ENCODE peak calls at places on chromosomes 16 and 17, in five cellular contexts. One of them, this sample, is unnamed.

GRCh38 chr17:74742153-74742515 is 5.1 kb downstream of the RAB37 start:
- DNase-seq in fibroblast of pulmonary artery: peak
- DNase-seq in MCF 10A: no peak
- DNase-seq in tibial artery: no peak
- DNase-seq in PC-3: peak
- DNase-seq in this sample: no peak

GRCh38 chr17:8071496-8071895 is 16.0 kb downstream of the ALOX12B start:
- DNase-seq in PC-3: no peak
- DNase-seq in fibroblast of pulmonary artery: no peak
- DNase-seq in MCF 10A: no peak
- DNase-seq in tibial artery: no peak
- DNase-seq in this sample: no peak

GRCh38 chr17:48724241-48725004 is 1.4 kb downstream of the PRAC2 start:
- DNase-seq in tibial artery: peak
- DNase-seq in fibroblast of pulmonary artery: peak
- DNase-seq in MCF 10A: peak
- DNase-seq in PC-3: peak
- DNase-seq in this sample: peak

GRCh38 chr16:7581175-7581574 is 248.5 kb downstream of the RBFOX1 start:
- DNase-seq in MCF 10A: no peak
- DNase-seq in PC-3: no peak
- DNase-seq in fibroblast of pulmonary artery: no peak
- DNase-seq in tibial artery: no peak
- DNase-seq in this sample: no peak

GRCh38 chr16:88523381-88524159 is 46.6 kb upstream of the ZC3H18 start:
- DNase-seq in MCF 10A: no peak
- DNase-seq in tibial artery: no peak
- DNase-seq in fibroblast of pulmonary artery: no peak
- DNase-seq in PC-3: no peak
- DNase-seq in this sample: no peak

GRCh38 chr17:5785343-5785742 is 201.0 kb upstream of the NLRP1 start:
- DNase-seq in MCF 10A: peak
- DNase-seq in tibial artery: no peak
- DNase-seq in PC-3: peak
- DNase-seq in fibroblast of pulmonary artery: peak
- DNase-seq in this sample: peak

GRCh38 chr16:16083421-16084156 is 134.2 kb downstream of the ABCC1 start:
- DNase-seq in MCF 10A: peak
- DNase-seq in tibial artery: no peak
- DNase-seq in fibroblast of pulmonary artery: peak
- DNase-seq in PC-3: peak
- DNase-seq in this sample: peak

GRCh38 chr16:57245472-57246113 is 534 bp downstream of the ARL2BP start:
- DNase-seq in MCF 10A: no peak
- DNase-seq in fibroblast of pulmonary artery: peak
- DNase-seq in PC-3: peak
- DNase-seq in tibial artery: peak
- DNase-seq in this sample: no peak

GRCh38 chr17:47120521-47121095 is 68.5 kb downstream of the CDC27 start:
- DNase-seq in tibial artery: no peak
- DNase-seq in MCF 10A: no peak
- DNase-seq in fibroblast of pulmonary artery: no peak
- DNase-seq in PC-3: no peak
- DNase-seq in this sample: peak

GRCh38 chr16:5036228-5037156 is 2.8 kb upstream of the NAGPA start:
- DNase-seq in MCF 10A: no peak
- DNase-seq in fibroblast of pulmonary artery: peak
- DNase-seq in PC-3: no peak
- DNase-seq in tibial artery: no peak
- DNase-seq in this sample: peak

GRCh38 chr16:50781043-50781442 is 39.2 kb downstream of the CYLD start:
- DNase-seq in MCF 10A: no peak
- DNase-seq in PC-3: peak
- DNase-seq in tibial artery: no peak
- DNase-seq in fibroblast of pulmonary artery: no peak
- DNase-seq in this sample: no peak

GRCh38 chr16:8398548-8398947 is 191.8 kb downstream of the TMEM114 start:
- DNase-seq in fibroblast of pulmonary artery: no peak
- DNase-seq in tibial artery: no peak
- DNase-seq in PC-3: no peak
- DNase-seq in MCF 10A: no peak
- DNase-seq in this sample: no peak

GRCh38 chr17:82241926-82242697 is 13.3 kb downstream of the SLC16A3 start:
- DNase-seq in PC-3: peak
- DNase-seq in MCF 10A: peak
- DNase-seq in tibial artery: no peak
- DNase-seq in fibroblast of pulmonary artery: no peak
- DNase-seq in this sample: peak

GRCh38 chr17:55527520-55528118 is 16.4 kb upstream of the SMIM36 start:
- DNase-seq in MCF 10A: peak
- DNase-seq in PC-3: peak
- DNase-seq in tibial artery: peak
- DNase-seq in fibroblast of pulmonary artery: peak
- DNase-seq in this sample: peak

GRCh38 chr17:43891851-43892671 is 15.3 kb downstream of the MPP2 start:
- DNase-seq in MCF 10A: no peak
- DNase-seq in fibroblast of pulmonary artery: no peak
- DNase-seq in PC-3: no peak
- DNase-seq in tibial artery: no peak
- DNase-seq in this sample: no peak

GRCh38 chr17:76027159-76027839 is at the start of gene EVPL:
- DNase-seq in PC-3: peak
- DNase-seq in fibroblast of pulmonary artery: no peak
- DNase-seq in tibial artery: no peak
- DNase-seq in MCF 10A: peak
- DNase-seq in this sample: peak

GRCh38 chr17:77959216-77959925 is 868 bp downstream of the TNRC6C start:
- DNase-seq in tibial artery: no peak
- DNase-seq in fibroblast of pulmonary artery: no peak
- DNase-seq in MCF 10A: no peak
- DNase-seq in PC-3: no peak
- DNase-seq in this sample: peak

GRCh38 chr17:6683081-6683684 is 30.0 kb downstream of the SLC13A5 start:
- DNase-seq in fibroblast of pulmonary artery: no peak
- DNase-seq in PC-3: no peak
- DNase-seq in tibial artery: no peak
- DNase-seq in MCF 10A: no peak
- DNase-seq in this sample: no peak

GRCh38 chr17:74776044-74776962 is at the start of gene NAT9:
- DNase-seq in PC-3: peak
- DNase-seq in tibial artery: peak
- DNase-seq in MCF 10A: peak
- DNase-seq in fibroblast of pulmonary artery: peak
- DNase-seq in this sample: peak

DNA sequence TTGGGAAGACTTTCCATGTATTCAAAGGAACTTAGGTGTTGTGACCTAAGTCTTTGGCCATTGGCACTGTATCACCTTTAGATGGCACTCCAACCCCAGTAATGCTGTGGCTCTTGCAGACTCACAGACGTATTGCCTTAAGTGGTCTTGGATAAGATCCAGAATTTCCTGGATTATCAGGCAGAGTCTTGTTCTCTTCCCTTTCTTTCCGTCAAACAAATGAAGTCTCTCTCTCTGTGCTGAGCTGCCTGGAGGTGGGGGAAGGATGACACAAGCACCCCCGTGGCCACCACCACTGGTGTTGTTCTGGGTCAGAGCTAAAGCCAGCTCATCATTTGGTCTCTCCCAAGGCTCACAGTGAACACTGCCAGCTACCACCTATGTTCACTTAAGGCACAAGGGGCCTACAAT is 789.9 kb upstream of the KIF2B start:
- DNase-seq in PC-3: peak
- DNase-seq in fibroblast of pulmonary artery: peak
- DNase-seq in MCF 10A: peak
- DNase-seq in tibial artery: no peak
- DNase-seq in this sample: peak
- TF ChIP-seq CTCF in PC-3: peak
- TF ChIP-seq CTCF in fibroblast of pulmonary artery: peak
- TF ChIP-seq CTCF in MCF 10A: peak
- TF ChIP-seq CTCF in tibial artery: no peak
- TF ChIP-seq CTCF in this sample: peak

GRCh38 chr17:59859444-59860025 is 33.2 kb downstream of the TUBD1 start:
- DNase-seq in fibroblast of pulmonary artery: peak
- DNase-seq in tibial artery: no peak
- DNase-seq in PC-3: peak
- DNase-seq in MCF 10A: peak
- DNase-seq in this sample: peak
- TF ChIP-seq CTCF in fibroblast of pulmonary artery: peak
- TF ChIP-seq CTCF in tibial artery: peak
- TF ChIP-seq CTCF in PC-3: peak
- TF ChIP-seq CTCF in MCF 10A: peak
- TF ChIP-seq CTCF in this sample: peak

GRCh38 chr16:24577167-24577566 is 37.8 kb downstream of the RBBP6 start:
- DNase-seq in fibroblast of pulmonary artery: peak
- DNase-seq in tibial artery: no peak
- DNase-seq in PC-3: no peak
- DNase-seq in MCF 10A: no peak
- DNase-seq in this sample: peak

GRCh38 chr16:24583494-24583893 is 44.1 kb downstream of the RBBP6 start:
- DNase-seq in tibial artery: no peak
- DNase-seq in fibroblast of pulmonary artery: no peak
- DNase-seq in PC-3: no peak
- DNase-seq in MCF 10A: no peak
- DNase-seq in this sample: no peak

GRCh38 chr16:24580665-24581064 is 41.3 kb downstream of the RBBP6 start:
- DNase-seq in tibial artery: no peak
- DNase-seq in fibroblast of pulmonary artery: peak
- DNase-seq in MCF 10A: peak
- DNase-seq in PC-3: peak
- DNase-seq in this sample: peak
- TF ChIP-seq CTCF in tibial artery: peak
- TF ChIP-seq CTCF in fibroblast of pulmonary artery: peak
- TF ChIP-seq CTCF in MCF 10A: peak
- TF ChIP-seq CTCF in PC-3: peak
- TF ChIP-seq CTCF in this sample: peak

GRCh38 chr17:81130385-81131288 is 34.7 kb upstream of the PVALEF start:
- DNase-seq in fibroblast of pulmonary artery: no peak
- DNase-seq in tibial artery: no peak
- DNase-seq in PC-3: no peak
- DNase-seq in MCF 10A: no peak
- DNase-seq in this sample: no peak

GRCh38 chr17:81128774-81129173 is 36.5 kb upstream of the PVALEF start:
- DNase-seq in tibial artery: no peak
- DNase-seq in PC-3: no peak
- DNase-seq in MCF 10A: no peak
- DNase-seq in fibroblast of pulmonary artery: no peak
- DNase-seq in this sample: no peak

GRCh38 chr17:81129711-81130367 is 35.5 kb upstream of the PVALEF start:
- DNase-seq in PC-3: no peak
- DNase-seq in MCF 10A: no peak
- DNase-seq in tibial artery: no peak
- DNase-seq in fibroblast of pulmonary artery: no peak
- DNase-seq in this sample: no peak

GRCh38 chr17:81128338-81128737 is 37.0 kb upstream of the PVALEF start:
- DNase-seq in fibroblast of pulmonary artery: no peak
- DNase-seq in PC-3: no peak
- DNase-seq in tibial artery: no peak
- DNase-seq in MCF 10A: no peak
- DNase-seq in this sample: no peak

DNA sequence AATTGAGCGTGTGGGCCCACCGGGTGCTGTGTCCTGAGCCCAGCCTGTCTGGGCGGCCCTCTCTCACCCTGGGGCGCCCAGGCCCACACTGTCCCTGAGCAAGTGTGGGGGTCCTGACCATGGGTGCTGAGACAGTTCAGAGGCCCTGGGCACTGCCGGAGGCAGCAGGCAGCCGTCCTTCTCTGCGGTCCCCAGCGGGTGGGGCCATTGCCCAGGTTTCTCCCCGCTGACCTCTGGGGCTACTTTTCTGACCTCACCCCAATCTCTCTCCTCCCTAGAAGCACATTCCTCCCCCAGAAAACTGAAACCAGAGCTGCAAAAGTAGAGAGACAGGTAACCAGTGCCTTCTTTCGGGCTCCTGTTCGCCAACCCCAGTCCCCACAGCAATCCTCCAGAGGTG is 36.0 kb upstream of the PVALEF start:
- DNase-seq in PC-3: no peak
- DNase-seq in fibroblast of pulmonary artery: no peak
- DNase-seq in tibial artery: no peak
- DNase-seq in MCF 10A: no peak
- DNase-seq in this sample: no peak
- TF ChIP-seq CTCF in PC-3: peak
- TF ChIP-seq CTCF in fibroblast of pulmonary artery: no peak
- TF ChIP-seq CTCF in tibial artery: no peak
- TF ChIP-seq CTCF in MCF 10A: peak
- TF ChIP-seq CTCF in this sample: no peak

GRCh38 chr16:81585785-81586184 is 141.2 kb downstream of the CMIP start:
- DNase-seq in fibroblast of pulmonary artery: no peak
- DNase-seq in MCF 10A: peak
- DNase-seq in tibial artery: no peak
- DNase-seq in PC-3: peak
- DNase-seq in this sample: no peak
- TF ChIP-seq CTCF in fibroblast of pulmonary artery: peak
- TF ChIP-seq CTCF in MCF 10A: no peak
- TF ChIP-seq CTCF in tibial artery: no peak
- TF ChIP-seq CTCF in PC-3: peak
- TF ChIP-seq CTCF in this sample: peak

DNA sequence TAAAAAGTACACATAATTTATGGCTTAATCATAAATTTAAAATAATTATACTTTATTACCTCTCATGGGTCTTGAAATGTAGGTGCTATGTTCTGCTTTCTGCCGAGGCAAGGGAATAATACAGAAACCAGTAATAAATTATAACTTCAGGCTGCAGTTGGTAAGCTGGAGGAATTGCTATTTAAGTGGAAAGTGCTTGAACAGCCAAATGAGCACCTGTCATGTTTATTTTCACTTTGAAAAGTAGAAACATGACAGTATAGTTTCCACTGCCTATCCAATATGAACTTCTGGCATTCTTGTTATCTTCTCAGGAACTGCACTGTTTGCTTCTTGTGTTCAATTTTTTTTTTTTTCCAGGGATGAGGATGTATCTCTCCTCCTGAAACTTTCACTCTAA is 146.0 kb downstream of the FTO start:
- DNase-seq in tibial artery: no peak
- DNase-seq in PC-3: no peak
- DNase-seq in fibroblast of pulmonary artery: no peak
- DNase-seq in MCF 10A: no peak
- DNase-seq in this sample: no peak
- TF ChIP-seq CTCF in tibial artery: no peak
- TF ChIP-seq CTCF in PC-3: no peak
- TF ChIP-seq CTCF in fibroblast of pulmonary artery: no peak
- TF ChIP-seq CTCF in MCF 10A: no peak
- TF ChIP-seq CTCF in this sample: no peak

GRCh38 chr16:82744958-82745357 is 118.2 kb downstream of the CDH13 start:
- DNase-seq in PC-3: no peak
- DNase-seq in fibroblast of pulmonary artery: no peak
- DNase-seq in MCF 10A: no peak
- DNase-seq in tibial artery: no peak
- DNase-seq in this sample: no peak

GRCh38 chr16:82735696-82736095 is 108.9 kb downstream of the CDH13 start:
- DNase-seq in fibroblast of pulmonary artery: peak
- DNase-seq in MCF 10A: no peak
- DNase-seq in PC-3: no peak
- DNase-seq in tibial artery: no peak
- DNase-seq in this sample: no peak

GRCh38 chr16:82738699-82739098 is 111.9 kb downstream of the CDH13 start:
- DNase-seq in tibial artery: no peak
- DNase-seq in fibroblast of pulmonary artery: peak
- DNase-seq in MCF 10A: no peak
- DNase-seq in PC-3: peak
- DNase-seq in this sample: no peak

GRCh38 chr16:82736161-82736697 is 109.5 kb downstream of the CDH13 start:
- DNase-seq in PC-3: no peak
- DNase-seq in MCF 10A: no peak
- DNase-seq in fibroblast of pulmonary artery: no peak
- DNase-seq in tibial artery: no peak
- DNase-seq in this sample: no peak

GRCh38 chr16:82741073-82741615 is 114.4 kb downstream of the CDH13 start:
- DNase-seq in PC-3: peak
- DNase-seq in fibroblast of pulmonary artery: no peak
- DNase-seq in MCF 10A: no peak
- DNase-seq in tibial artery: no peak
- DNase-seq in this sample: peak
- TF ChIP-seq CTCF in PC-3: no peak
- TF ChIP-seq CTCF in fibroblast of pulmonary artery: no peak
- TF ChIP-seq CTCF in MCF 10A: no peak
- TF ChIP-seq CTCF in tibial artery: no peak
- TF ChIP-seq CTCF in this sample: no peak

This sample was measured in bronchial epithelial cell.